ENCODE peak calls at places on chromosome 10, in ten cellular contexts. J, P, H, D, G, L, Z, F, C and S are unnamed samples.

GRCh38 chr10:26310361-26310760 is 93.8 kb downstream of the GAD2 start:
- DNase-seq in G (no peak), L (no peak), D (no peak), J (no peak), F (no peak), C (no peak), P (no peak), H (no peak), Z (no peak), S (no peak)

GRCh38 chr10:116687633-116688032 is 54.7 kb downstream of the HSPA12A start:
- DNase-seq in F (no peak), J (no peak), L (no peak), G (no peak), P (no peak), D (no peak), C (no peak), Z (no peak), H (no peak), S (no peak)

GRCh38 chr10:133401500-133401899 is 7.5 kb downstream of the MTG1 start:
- DNase-seq in C (no peak), D (peak; percentile 42), F (no peak), J (no peak), H (peak; percentile 11), L (no peak), P (no peak), G (no peak), Z (no peak), S (no peak)

GRCh38 chr10:74634995-74635536 is 191.3 kb upstream of the KAT6B start:
- DNase-seq in Z (no peak), H (no peak), L (no peak), D (no peak), P (no peak), C (no peak), G (no peak), F (no peak), J (no peak), S (no peak)

GRCh38 chr10:86956841-86957448 is 470 bp downstream of the MMRN2 start:
- DNase-seq in C (no peak), F (no peak), H (no peak), D (no peak), P (no peak), Z (no peak), J (no peak), G (no peak), L (no peak), S (no peak)

GRCh38 chr10:75358835-75359421 is 42.6 kb downstream of the ZNF503 start:
- DNase-seq in D (no peak), C (no peak), P (peak; percentile 59), G (peak; percentile 55), H (no peak), Z (peak; percentile 24), L (no peak), F (peak; percentile 96), J (no peak), S (no peak)

GRCh38 chr10:113002449-113002777 is 52.4 kb downstream of the TCF7L2 start:
- DNase-seq in L (no peak), Z (no peak), H (no peak), D (no peak), F (no peak), J (no peak), G (no peak), C (no peak), P (no peak), S (no peak)

GRCh38 chr10:52213511-52213831 is 100.6 kb upstream of the DKK1 start:
- DNase-seq in J (no peak), F (no peak), D (peak; percentile 56), C (peak; percentile 71), L (no peak), G (no peak), H (no peak), P (no peak), Z (no peak), S (no peak)

GRCh38 chr10:1643161-1643910 is 94.0 kb downstream of the ADARB2 start:
- DNase-seq in Z (peak; percentile 28), P (no peak), L (peak; percentile 53), C (peak; percentile 86), G (peak; percentile 5), H (no peak), D (no peak), F (no peak), J (peak; percentile 56), S (no peak)

GRCh38 chr10:2921956-2922680 is 145.2 kb upstream of the PFKP start:
- DNase-seq in F (no peak), J (no peak), C (peak; percentile 25), Z (no peak), D (no peak), H (no peak), G (peak; percentile 55), L (no peak), P (no peak), S (no peak)

GRCh38 chr10:73889014-73889413 is 14.7 kb upstream of the CAMK2G start:
- DNase-seq in F (no peak), H (peak; percentile 66), G (no peak), D (peak; percentile 74), P (no peak), J (no peak), C (no peak), L (no peak), Z (no peak), S (peak; percentile 75)

GRCh38 chr10:92792661-92793060 is 55.7 kb upstream of the EXOC6 start:
- DNase-seq in J (no peak), L (no peak), D (no peak), H (no peak), Z (no peak), G (no peak), P (no peak), C (no peak), F (no peak), S (no peak)

GRCh38 chr10:92574545-92575377 is 868 bp upstream of the IDE start:
- DNase-seq in C (peak; percentile 78), P (no peak), F (no peak), G (peak; percentile 87), J (no peak), Z (no peak), D (no peak), L (no peak), H (no peak), S (no peak)

GRCh38 chr10:116170815-116171250 is 102.2 kb downstream of the GFRA1 start:
- DNase-seq in G (no peak), D (no peak), H (no peak), P (no peak), Z (no peak), F (no peak), L (no peak), J (no peak), C (no peak), S (no peak)

GRCh38 chr10:34372509-34372908 is 442.6 kb downstream of the PARD3 start:
- DNase-seq in J (no peak), H (no peak), G (no peak), L (no peak), Z (no peak), F (no peak), P (no peak), C (no peak), D (no peak), S (no peak)

GRCh38 chr10:125027889-125028288 is 86.0 kb downstream of the ZRANB1 start:
- DNase-seq in Z (no peak), F (no peak), C (no peak), D (no peak), J (no peak), L (no peak), P (no peak), H (no peak), G (no peak), S (peak; percentile 48)

GRCh38 chr10:75593690-75594556 is 162.5 kb downstream of the LRMDA start:
- DNase-seq in C (peak; percentile 73), F (no peak), G (no peak), J (no peak), Z (no peak), P (no peak), H (no peak), D (no peak), L (no peak), S (no peak)

DNA sequence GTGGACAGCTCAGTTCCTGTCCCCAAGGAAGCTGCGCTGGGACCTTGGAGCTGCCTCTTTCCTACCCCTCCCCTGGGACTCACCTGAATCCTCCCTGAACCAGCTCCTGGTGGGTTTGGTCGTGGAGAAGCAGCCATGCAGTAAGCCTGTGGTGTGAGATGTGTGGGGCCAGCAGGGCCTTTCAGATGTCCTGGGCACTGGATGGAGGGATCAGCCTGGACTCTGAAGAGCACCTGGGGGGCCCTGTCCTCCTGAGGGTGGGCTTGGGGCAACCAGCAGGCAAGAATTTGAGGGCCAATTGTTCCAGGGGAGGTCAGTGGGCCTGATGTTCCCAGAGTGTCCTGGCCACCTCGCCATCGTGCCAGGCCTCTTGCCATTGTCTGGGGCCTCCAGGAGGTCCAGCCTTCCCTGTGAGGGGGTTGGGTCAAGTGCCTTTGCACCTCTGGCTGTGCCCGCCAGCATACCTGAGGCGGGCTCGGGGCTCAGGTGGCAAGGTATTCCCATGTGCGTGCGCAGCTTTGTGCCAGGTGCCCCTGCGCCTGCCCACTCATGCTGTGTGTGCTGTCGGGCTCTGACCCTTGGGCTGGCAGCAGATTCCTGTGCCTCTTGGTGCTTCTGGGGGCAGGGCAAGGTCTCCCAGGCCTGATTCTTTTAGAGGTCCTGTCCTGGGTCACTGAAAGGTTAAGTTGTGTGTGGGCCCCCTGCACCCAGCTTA is 7.3 kb downstream of the TRIM8 start:
- DNase-seq in L (no peak), G (no peak), J (no peak), D (no peak), P (no peak), C (no peak), H (no peak), F (no peak), Z (no peak), S (no peak)
- H3K27ac ChIP-seq in L (peak overlapping the region; percentile 96), G (no peak overlapping the region), J (no peak overlapping the region), D (peak overlapping the region; percentile 98), P (no peak overlapping the region), C (no peak overlapping the region), H (peak overlapping the region; percentile 29), F (peak overlapping the region; percentile 35), Z (peak overlapping the region; percentile 62), S (no peak overlapping the region)

GRCh38 chr10:5692476-5693358 is 8.1 kb downstream of the TASOR2 start:
- DNase-seq in D (peak; percentile 69), L (peak; percentile 32), H (peak; percentile 52), C (peak; percentile 81), G (peak; percentile 18), P (no peak), F (no peak), Z (no peak), J (no peak), S (peak; percentile 66)
- H3K4me3 ChIP-seq in D (peak overlapping the region; percentile 47), L (peak overlapping the region; percentile 83), H (peak overlapping the region; percentile 67), C (peak overlapping the region; percentile 73), G (peak overlapping the region; percentile 51), P (peak overlapping the region; percentile 67), F (no peak overlapping the region), Z (peak overlapping the region; percentile 75), J (no peak overlapping the region), S (peak overlapping the region; percentile 60)

GRCh38 chr10:44878704-44879530 is 32.2 kb upstream of the TMEM72 start:
- DNase-seq in C (peak; percentile 93), L (no peak), H (peak; percentile 90), F (peak; percentile 46), Z (peak; percentile 85), D (peak; percentile 92), J (peak; percentile 83), P (peak; percentile 74), G (peak; percentile 66), S (peak; percentile 88)
- TF ChIP-seq CTCF in C (peak; percentile 35), L (no peak), H (no peak), F (no peak), Z (no peak), D (no peak), J (peak; percentile 48), P (peak; percentile 21), G (no peak), S (no peak)

DNA sequence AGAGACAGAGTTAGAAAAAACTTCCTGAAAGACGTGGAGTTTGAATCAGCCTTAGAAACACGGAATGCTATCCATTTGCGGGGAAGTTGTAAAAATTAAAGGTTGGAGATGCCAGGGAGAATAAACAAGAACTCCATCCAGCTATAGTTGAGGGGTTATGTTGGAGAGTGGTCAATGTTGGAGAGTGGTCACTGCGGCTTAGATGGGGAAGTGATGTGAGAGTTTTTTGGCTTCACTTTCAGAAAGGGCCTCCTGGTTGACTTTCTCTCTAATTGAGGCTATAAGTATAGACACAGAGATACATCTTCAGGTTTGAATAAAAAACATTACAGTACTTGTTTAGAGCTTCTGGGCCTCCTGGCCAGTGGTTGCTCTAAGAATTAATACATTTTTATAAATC is 675 bp downstream of the CC2D2B start:
- DNase-seq in D (no peak), G (no peak), H (no peak), P (no peak), C (no peak), J (no peak), F (no peak), L (no peak), Z (no peak), S (no peak)
- H3K27ac ChIP-seq in D (no peak overlapping the region), G (no peak overlapping the region), H (no peak overlapping the region), P (no peak overlapping the region), C (no peak overlapping the region), J (no peak overlapping the region), F (no peak overlapping the region), L (no peak overlapping the region), Z (no peak overlapping the region), S (no peak overlapping the region)